ENCODE peak calls at places on chromosomes 4 and X, in four cellular contexts. One of them, this sample, is unnamed.

GRCh38 chrX:136353519-136354095 is 52.8 kb downstream of the ADGRG4 start:
- DNase-seq in pancreas: no peak
- DNase-seq in IMR-90: no peak
- DNase-seq in dorsolateral prefrontal cortex: no peak
- DNase-seq in this sample: no peak

GRCh38 chr4:8205749-8206611 is 6.9 kb downstream of the SH3TC1 start:
- DNase-seq in pancreas: no peak
- DNase-seq in IMR-90: no peak
- DNase-seq in dorsolateral prefrontal cortex: no peak
- DNase-seq in this sample: no peak

GRCh38 chrX:5559386-5559785 is 669.3 kb downstream of the NLGN4X start:
- DNase-seq in pancreas: no peak
- DNase-seq in IMR-90: no peak
- DNase-seq in dorsolateral prefrontal cortex: no peak
- DNase-seq in this sample: no peak

GRCh38 chr4:11263208-11263607 is 165.5 kb downstream of the HS3ST1 start:
- DNase-seq in pancreas: no peak
- DNase-seq in IMR-90: no peak
- DNase-seq in dorsolateral prefrontal cortex: no peak
- DNase-seq in this sample: no peak

GRCh38 chr4:160202802-160203201 is 1099.9 kb downstream of the RAPGEF2 start:
- DNase-seq in pancreas: no peak
- DNase-seq in IMR-90: no peak
- DNase-seq in dorsolateral prefrontal cortex: no peak
- DNase-seq in this sample: peak

GRCh38 chr4:4461850-4462249 is 74.9 kb downstream of the NSG1 start:
- DNase-seq in pancreas: peak
- DNase-seq in IMR-90: no peak
- DNase-seq in dorsolateral prefrontal cortex: no peak
- DNase-seq in this sample: no peak

GRCh38 chr4:105025263-105026017 is 121.2 kb upstream of the TET2 start:
- DNase-seq in pancreas: no peak
- DNase-seq in IMR-90: no peak
- DNase-seq in dorsolateral prefrontal cortex: no peak
- DNase-seq in this sample: no peak

GRCh38 chr4:110106946-110107325 is 91.5 kb downstream of the ELOVL6 start:
- DNase-seq in pancreas: no peak
- DNase-seq in IMR-90: peak
- DNase-seq in dorsolateral prefrontal cortex: no peak
- DNase-seq in this sample: peak

GRCh38 chr4:165379662-165380061 is 854 bp downstream of the CPE start:
- DNase-seq in pancreas: no peak
- DNase-seq in IMR-90: no peak
- DNase-seq in dorsolateral prefrontal cortex: no peak
- DNase-seq in this sample: peak

GRCh38 chr4:140052050-140052449 is 101.9 kb downstream of the MAML3 start:
- DNase-seq in pancreas: peak
- DNase-seq in IMR-90: peak
- DNase-seq in dorsolateral prefrontal cortex: no peak
- DNase-seq in this sample: peak

GRCh38 chrX:150833454-150834056 is 64.9 kb downstream of the CD99L2 start:
- DNase-seq in pancreas: no peak
- DNase-seq in IMR-90: no peak
- DNase-seq in dorsolateral prefrontal cortex: no peak
- DNase-seq in this sample: no peak

GRCh38 chr4:184616633-184617471 is 32.4 kb downstream of the CASP3 start:
- DNase-seq in pancreas: no peak
- DNase-seq in IMR-90: no peak
- DNase-seq in dorsolateral prefrontal cortex: no peak
- DNase-seq in this sample: no peak

GRCh38 chrX:114976321-114976720 is 41.1 kb downstream of the IL13RA2 start:
- DNase-seq in pancreas: no peak
- DNase-seq in IMR-90: peak
- DNase-seq in dorsolateral prefrontal cortex: no peak
- DNase-seq in this sample: no peak

GRCh38 chrX:153866302-153867019 is 19.5 kb downstream of the L1CAM start:
- DNase-seq in pancreas: peak
- DNase-seq in IMR-90: no peak
- DNase-seq in dorsolateral prefrontal cortex: no peak
- DNase-seq in this sample: no peak

GRCh38 chr4:55442541-55442940 is 46.8 kb downstream of the TMEM165 start:
- DNase-seq in pancreas: no peak
- DNase-seq in IMR-90: no peak
- DNase-seq in dorsolateral prefrontal cortex: no peak
- DNase-seq in this sample: no peak

GRCh38 chr4:6986067-6986780 is 56.9 kb upstream of the TADA2B start:
- DNase-seq in pancreas: no peak
- DNase-seq in IMR-90: peak
- DNase-seq in dorsolateral prefrontal cortex: no peak
- DNase-seq in this sample: peak

GRCh38 chrX:153765138-153766079 is 1.4 kb downstream of the PLXNB3 start:
- DNase-seq in pancreas: peak
- DNase-seq in IMR-90: peak
- DNase-seq in dorsolateral prefrontal cortex: peak
- DNase-seq in this sample: no peak

GRCh38 chr4:8645753-8646124 is 53.2 kb downstream of the CPZ start:
- DNase-seq in pancreas: no peak
- DNase-seq in IMR-90: no peak
- DNase-seq in dorsolateral prefrontal cortex: no peak
- DNase-seq in this sample: no peak

GRCh38 chrX:39772057-39772832 is 325.5 kb downstream of the BCOR start:
- DNase-seq in pancreas: peak
- DNase-seq in IMR-90: peak
- DNase-seq in dorsolateral prefrontal cortex: no peak
- DNase-seq in this sample: peak

GRCh38 chr4:39085891-39086290 is 23.9 kb downstream of the KLHL5 start:
- DNase-seq in pancreas: no peak
- DNase-seq in IMR-90: no peak
- DNase-seq in dorsolateral prefrontal cortex: no peak
- DNase-seq in this sample: no peak

DNA sequence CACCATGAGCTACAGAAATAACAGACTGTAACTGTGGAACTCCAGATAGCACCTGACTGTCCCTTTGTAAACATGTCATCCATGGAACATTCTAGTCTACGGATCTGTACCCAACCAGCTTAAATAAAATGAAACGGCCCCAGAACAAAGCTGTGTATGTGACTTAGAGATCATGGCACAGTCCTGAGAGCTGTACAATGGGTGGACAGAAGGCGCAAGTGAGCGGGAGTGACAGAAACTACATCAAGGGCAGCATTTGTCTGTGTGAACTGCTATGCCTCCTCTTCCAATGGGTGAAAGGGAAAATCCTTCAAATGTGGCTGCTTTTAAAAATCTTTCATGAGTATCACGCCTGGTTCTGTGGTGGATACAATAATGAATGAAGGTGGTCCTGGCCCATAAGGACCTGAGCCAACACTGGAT is 72.5 kb downstream of the FAT1 start:
- DNase-seq in pancreas: no peak
- DNase-seq in IMR-90: no peak
- DNase-seq in dorsolateral prefrontal cortex: no peak
- DNase-seq in this sample: no peak
- H3K4me3 ChIP-seq in pancreas: peak
- H3K4me3 ChIP-seq in IMR-90: no peak
- H3K4me3 ChIP-seq in dorsolateral prefrontal cortex: peak
- H3K4me3 ChIP-seq in this sample: peak

GRCh38 chr4:40201898-40202297 is 5.1 kb downstream of the RHOH start:
- DNase-seq in pancreas: no peak
- DNase-seq in IMR-90: no peak
- DNase-seq in dorsolateral prefrontal cortex: no peak
- DNase-seq in this sample: no peak

GRCh38 chr4:40204507-40205258 is 7.9 kb downstream of the RHOH start:
- DNase-seq in pancreas: no peak
- DNase-seq in IMR-90: no peak
- DNase-seq in dorsolateral prefrontal cortex: no peak
- DNase-seq in this sample: no peak

GRCh38 chr4:40202474-40202873 is 5.6 kb downstream of the RHOH start:
- DNase-seq in pancreas: no peak
- DNase-seq in IMR-90: no peak
- DNase-seq in dorsolateral prefrontal cortex: no peak
- DNase-seq in this sample: no peak

GRCh38 chr4:40206421-40206820 is 9.6 kb downstream of the RHOH start:
- DNase-seq in pancreas: no peak
- DNase-seq in IMR-90: no peak
- DNase-seq in dorsolateral prefrontal cortex: no peak
- DNase-seq in this sample: no peak

DNA sequence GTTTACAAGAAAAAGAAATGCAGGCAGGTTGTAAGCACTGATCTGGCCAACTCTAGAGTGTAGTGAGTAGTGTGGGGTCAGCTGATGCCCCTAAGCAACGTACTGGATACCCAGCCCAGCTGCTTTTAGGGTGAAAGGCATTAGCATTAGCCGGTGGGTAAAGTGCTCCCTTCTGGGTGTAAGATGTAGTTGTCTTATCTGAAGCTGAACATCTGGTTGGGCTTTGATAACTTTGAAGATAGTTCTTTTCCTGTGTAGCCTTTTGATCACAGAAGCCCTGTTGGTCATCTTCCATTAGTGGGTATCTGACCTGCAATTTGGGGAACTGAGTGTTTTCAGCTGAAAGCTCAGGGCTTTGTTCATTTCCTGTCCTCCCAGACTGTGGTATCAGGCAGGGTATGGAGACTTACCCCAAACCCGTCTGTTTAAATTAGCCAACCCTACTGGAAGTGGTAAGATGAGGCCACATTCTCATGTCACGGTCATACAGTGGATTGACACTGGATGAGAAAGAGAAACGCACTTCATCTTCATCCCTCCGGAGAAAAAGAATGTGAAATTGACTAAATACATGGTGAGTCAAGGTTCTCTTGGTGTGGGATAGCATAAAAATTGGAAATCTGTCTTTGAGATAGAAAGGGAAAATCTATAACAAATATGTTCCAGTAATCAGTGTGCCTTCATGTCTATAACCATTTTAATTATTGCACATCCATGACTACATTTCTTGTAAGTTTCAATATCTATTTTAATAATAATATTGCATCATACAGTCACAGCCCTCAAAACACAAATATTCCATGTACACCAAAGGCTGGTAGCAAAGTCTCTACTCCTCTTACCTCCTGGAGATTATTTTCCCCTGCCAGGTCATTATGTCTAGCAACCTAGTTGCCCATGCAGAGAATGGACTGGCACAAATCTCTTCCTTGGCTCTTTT is 8.7 kb downstream of the RHOH start:
- DNase-seq in pancreas: no peak
- DNase-seq in IMR-90: no peak
- DNase-seq in dorsolateral prefrontal cortex: no peak
- DNase-seq in this sample: no peak
- H3K4me3 ChIP-seq in pancreas: no peak
- H3K4me3 ChIP-seq in IMR-90: no peak
- H3K4me3 ChIP-seq in dorsolateral prefrontal cortex: no peak
- H3K4me3 ChIP-seq in this sample: no peak

GRCh38 chrX:49160908-49161307 is 1.6 kb upstream of the MAGIX start:
- DNase-seq in pancreas: no peak
- DNase-seq in IMR-90: no peak
- DNase-seq in dorsolateral prefrontal cortex: no peak
- DNase-seq in this sample: no peak

GRCh38 chrX:49165901-49166881 is 3.6 kb downstream of the MAGIX start:
- DNase-seq in pancreas: peak
- DNase-seq in IMR-90: peak
- DNase-seq in dorsolateral prefrontal cortex: no peak
- DNase-seq in this sample: peak

GRCh38 chrX:49163555-49164419 is 1.2 kb downstream of the MAGIX start:
- DNase-seq in pancreas: peak
- DNase-seq in IMR-90: peak
- DNase-seq in dorsolateral prefrontal cortex: peak
- DNase-seq in this sample: peak

GRCh38 chrX:49164589-49165360 is 2.2 kb downstream of the MAGIX start:
- DNase-seq in pancreas: no peak
- DNase-seq in IMR-90: no peak
- DNase-seq in dorsolateral prefrontal cortex: no peak
- DNase-seq in this sample: no peak

DNA sequence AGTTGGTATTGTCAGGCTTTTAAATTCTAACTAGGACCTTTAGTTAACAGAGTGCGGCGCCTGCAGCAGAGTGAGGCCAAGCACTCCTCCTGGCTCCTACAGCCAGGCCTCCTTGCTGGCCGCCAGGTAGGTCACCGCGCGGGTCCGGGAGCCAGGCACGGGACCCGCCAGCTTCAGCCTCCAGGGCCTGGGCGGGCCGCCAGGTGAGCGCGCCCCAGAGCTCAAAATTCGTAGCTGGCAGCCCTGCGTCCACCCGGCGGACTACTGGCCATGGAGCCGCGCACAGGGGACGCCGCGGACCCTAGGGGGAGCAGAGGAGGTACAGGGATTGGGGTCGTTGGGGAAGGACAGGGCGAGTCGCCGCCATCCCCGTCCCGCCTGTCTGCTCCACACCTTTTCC is at the start of gene MAGIX:
- DNase-seq in pancreas: peak
- DNase-seq in IMR-90: no peak
- DNase-seq in dorsolateral prefrontal cortex: no peak
- DNase-seq in this sample: no peak
- H3K4me3 ChIP-seq in pancreas: peak
- H3K4me3 ChIP-seq in IMR-90: peak
- H3K4me3 ChIP-seq in dorsolateral prefrontal cortex: peak
- H3K4me3 ChIP-seq in this sample: peak

GRCh38 chrX:56385960-56386359 is 153.8 kb downstream of the KLF8 start:
- DNase-seq in pancreas: no peak
- DNase-seq in IMR-90: no peak
- DNase-seq in dorsolateral prefrontal cortex: no peak
- DNase-seq in this sample: no peak

GRCh38 chrX:56382278-56382677 is 150.1 kb downstream of the KLF8 start:
- DNase-seq in pancreas: no peak
- DNase-seq in IMR-90: no peak
- DNase-seq in dorsolateral prefrontal cortex: no peak
- DNase-seq in this sample: no peak

GRCh38 chrX:56385336-56385735 is 153.2 kb downstream of the KLF8 start:
- DNase-seq in pancreas: no peak
- DNase-seq in IMR-90: no peak
- DNase-seq in dorsolateral prefrontal cortex: no peak
- DNase-seq in this sample: no peak
- H3K4me3 ChIP-seq in pancreas: no peak
- H3K4me3 ChIP-seq in IMR-90: no peak
- H3K4me3 ChIP-seq in dorsolateral prefrontal cortex: no peak
- H3K4me3 ChIP-seq in this sample: no peak

This sample was measured in brain microvascular endothelial cell.